ENCODE peak calls at places on chromosomes 6 and 20, in six cellular contexts. N, S, P, R, G and J are unnamed samples.

GRCh38 chr6:71107935-71108420 is 151.1 kb upstream of the B3GAT2 start:
- DNase-seq in N (no peak), S (no peak), P (no peak), R (peak; percentile 92), G (no peak), J (peak; percentile 91)

GRCh38 chr6:15987569-15987968 is 141.3 kb upstream of the MYLIP start:
- DNase-seq in N (no peak), S (no peak), P (no peak), R (peak; percentile 52), G (no peak), J (no peak)

GRCh38 chr6:42556462-42556861 is 7.4 kb upstream of the UBR2 start:
- DNase-seq in N (no peak), S (no peak), P (no peak), R (no peak), G (no peak), J (no peak)

GRCh38 chr6:105795913-105796517 is 290.1 kb upstream of the PRDM1 start:
- DNase-seq in N (no peak), S (no peak), P (no peak), R (no peak), G (no peak), J (no peak)

GRCh38 chr6:133568970-133569889 is 319.7 kb upstream of the TCF21 start:
- DNase-seq in N (peak; percentile 38), S (peak; percentile 36), P (no peak), R (peak; percentile 83), G (peak; percentile 10), J (peak; percentile 84)

GRCh38 chr20:20253744-20254330 is 114.1 kb upstream of the INSM1 start:
- DNase-seq in N (no peak), S (no peak), P (no peak), R (no peak), G (no peak), J (no peak)

GRCh38 chr6:163573503-163574179 is 159.1 kb downstream of the QKI start:
- DNase-seq in N (no peak), S (no peak), P (no peak), R (no peak), G (no peak), J (no peak)

GRCh38 chr6:105174512-105174911 is 5.3 kb downstream of the POPDC3 start:
- DNase-seq in N (no peak), S (no peak), P (no peak), R (peak; percentile 92), G (no peak), J (no peak)

GRCh38 chr6:1082040-1082935 is 229.6 kb upstream of the FOXQ1 start:
- DNase-seq in N (no peak), S (no peak), P (no peak), R (peak; percentile 34), G (no peak), J (peak; percentile 3)

GRCh38 chr20:15036938-15037337 is 699.5 kb upstream of the FLRT3 start:
- DNase-seq in N (no peak), S (no peak), P (no peak), R (no peak), G (no peak), J (no peak)

GRCh38 chr20:53914861-53915458 is 155.4 kb downstream of the BCAS1 start:
- DNase-seq in N (no peak), S (no peak), P (no peak), R (no peak), G (no peak), J (peak; percentile 56)